ENCODE peak calls at places on chromosomes 6 and 20, in six cellular contexts. T is pancreas; C is AG10803; M is fibroblast of the aortic adventitia; G is memory B cell; Z is stimulated activated CD8-positive, alpha-beta memory T cell treated with anti-CD3 and anti-CD28 coated beads, Interleukin-2, amount 100 ng/mL, for 48 hours. P is an unnamed sample.

GRCh38 chr6:30726506-30727413 is 6.6 kb downstream of the TUBB start:
- DNase-seq in Z (no peak), T (no peak), M (no peak), C (no peak), G (no peak), P (no peak)

GRCh38 chr6:127854009-127854408 is 46.8 kb downstream of the THEMIS start:
- DNase-seq in G (no peak), T (no peak), Z (no peak), M (no peak), C (no peak), P (no peak)

GRCh38 chr6:114558153-114558552 is 215.3 kb upstream of the HS3ST5 start:
- DNase-seq in T (no peak), G (no peak), M (no peak), C (no peak), Z (no peak), P (no peak)

GRCh38 chr6:76867182-76867581 is 596.1 kb downstream of the HTR1B start:
- DNase-seq in M (no peak), Z (no peak), C (no peak), G (no peak), T (no peak), P (no peak)

GRCh38 chr20:44017905-44018683 is 103.4 kb downstream of the TOX2 start:
- DNase-seq in Z (no peak), C (peak; percentile 79), G (no peak), T (peak; percentile 40), M (peak; percentile 82), P (peak; percentile 40)

GRCh38 chr6:21149460-21149859 is 444.1 kb upstream of the SOX4 start:
- DNase-seq in M (peak; percentile 13), T (no peak), C (peak; percentile 93), G (no peak), Z (no peak), P (no peak)

GRCh38 chr6:110944681-110945151 is 13.8 kb upstream of the GTF3C6 start:
- DNase-seq in G (no peak), C (peak; percentile 82), Z (peak; percentile 6), M (peak; percentile 74), T (no peak), P (no peak)

GRCh38 chr6:41712651-41713103 is 22.7 kb downstream of the TFEB start:
- DNase-seq in Z (no peak), M (peak; percentile 51), G (no peak), C (peak; percentile 44), T (peak; percentile 82), P (peak; percentile 85)

GRCh38 chr6:24107294-24107693 is 18.7 kb upstream of the NRSN1 start:
- DNase-seq in T (no peak), C (no peak), M (no peak), Z (no peak), G (no peak), P (no peak)

GRCh38 chr20:10729785-10730184 is 56.0 kb upstream of the JAG1 start:
- DNase-seq in G (no peak), C (no peak), M (no peak), T (no peak), Z (no peak), P (no peak)

GRCh38 chr6:4896401-4896800 is 107.4 kb downstream of the RPP40 start:
- DNase-seq in C (no peak), M (no peak), G (peak; percentile 2), Z (no peak), T (no peak), P (no peak)

GRCh38 chr6:80440496-80441160 is 334.2 kb downstream of the BCKDHB start:
- DNase-seq in Z (no peak), T (no peak), M (no peak), C (no peak), G (no peak), P (no peak)

GRCh38 chr6:144219056-144219685 is 66.0 kb upstream of the UTRN start:
- DNase-seq in T (no peak), C (peak; percentile 69), Z (no peak), G (no peak), M (peak; percentile 79), P (no peak)

GRCh38 chr6:81589465-81590313 is 162.8 kb downstream of the TENT5A start:
- DNase-seq in T (no peak), C (no peak), G (no peak), M (no peak), Z (no peak), P (no peak)

GRCh38 chr20:44803383-44803941 is 6.9 kb downstream of the RIMS4 start:
- DNase-seq in C (no peak), Z (no peak), M (no peak), G (no peak), T (no peak), P (no peak)

GRCh38 chr6:117270121-117270959 is 5.0 kb downstream of the VGLL2 start:
- DNase-seq in C (peak; percentile 2), G (no peak), M (no peak), Z (no peak), T (peak; percentile 16), P (no peak)

GRCh38 chr20:62741191-62741676 is 32.6 kb downstream of the NTSR1 start:
- DNase-seq in G (no peak), T (no peak), M (peak; percentile 22), Z (no peak), C (no peak), P (no peak)

GRCh38 chr20:59392741-59393140 is 92.3 kb downstream of the EDN3 start:
- DNase-seq in Z (no peak), T (no peak), C (no peak), G (no peak), M (no peak), P (no peak)

GRCh38 chr6:63066053-63066704 is 145.1 kb upstream of the FKBP1C start:
- DNase-seq in T (no peak), G (no peak), M (no peak), C (no peak), Z (no peak), P (no peak)

GRCh38 chr6:51045548-51045947 is 226.9 kb downstream of the TFAP2B start:
- DNase-seq in T (no peak), Z (no peak), M (no peak), C (no peak), G (no peak), P (no peak)